ENCODE peak calls at places on chromosome 1, in six cellular contexts. X is ELR, K is KBM-7, F is GM10248, C is brain microvascular endothelial cell, A is C1 segment of cervical spinal cord. U is an unnamed sample.
A peak's percentile ranks its signal among the peaks of the same experiment; 100 is the strongest.

GRCh38 chr1:2408456-2408855 is 3.9 kb downstream of the PEX10 start:
- DNase-seq in X (no peak), K (no peak), F (no peak), C (no peak), A (no peak), U (no peak)

GRCh38 chr1:19336543-19336942 is 24.4 kb downstream of the SLC66A1 start:
- DNase-seq in X (peak; percentile 86), K (no peak), F (no peak), C (no peak), A (no peak), U (no peak)

GRCh38 chr1:228922722-228923376 is 187.6 kb downstream of the RHOU start:
- DNase-seq in X (no peak), K (no peak), F (no peak), C (no peak), A (no peak), U (no peak)

GRCh38 chr1:88736633-88737248 is 52.7 kb downstream of the PKN2 start:
- DNase-seq in X (peak; percentile 67), K (peak; percentile 67), F (no peak), C (peak; percentile 46), A (no peak), U (no peak)

GRCh38 chr1:180927348-180927747 is 14.7 kb downstream of the KIAA1614 start:
- DNase-seq in X (no peak), K (no peak), F (no peak), C (no peak), A (no peak), U (no peak)

GRCh38 chr1:112533029-112533428 is 24.3 kb downstream of the WNT2B start:
- DNase-seq in X (peak; percentile 94), K (no peak), F (no peak), C (peak; percentile 46), A (no peak), U (no peak)

GRCh38 chr1:111099289-111099688 is 40.6 kb downstream of the DRAM2 start:
- DNase-seq in X (no peak), K (peak; percentile 23), F (no peak), C (no peak), A (no peak), U (no peak)

GRCh38 chr1:32767641-32768040 is 49.5 kb downstream of the YARS1 start:
- DNase-seq in X (no peak), K (no peak), F (no peak), C (no peak), A (no peak), U (no peak)

GRCh38 chr1:203644661-203645510 is 18.3 kb downstream of the ATP2B4 start:
- DNase-seq in X (peak; percentile 91), K (no peak), F (no peak), C (peak; percentile 64), A (no peak), U (no peak)

GRCh38 chr1:100767176-100767876 is 47.8 kb downstream of the VCAM1 start:
- DNase-seq in X (peak; percentile 74), K (no peak), F (no peak), C (no peak), A (no peak), U (no peak)

GRCh38 chr1:14181191-14181793 is 417.2 kb upstream of the KAZN start:
- DNase-seq in X (no peak), K (no peak), F (no peak), C (no peak), A (no peak), U (no peak)

GRCh38 chr1:183652547-183653467 is at the start of gene APOBEC4:
- DNase-seq in X (no peak), K (no peak), F (no peak), C (no peak), A (peak; percentile 63), U (no peak)

GRCh38 chr1:83060216-83060615 is 938.7 kb downstream of the TTLL7 start:
- DNase-seq in X (no peak), K (no peak), F (no peak), C (no peak), A (no peak), U (no peak)

GRCh38 chr1:212158912-212159796 is 123.6 kb downstream of the DTL start:
- DNase-seq in X (no peak), K (no peak), F (peak; percentile 56), C (no peak), A (no peak), U (peak; percentile 22)